ENCODE peak calls at places on chromosomes 1 and 21, in four cellular contexts. One of them, this sample, is unnamed.

GRCh38 chr1:162062542-162063015 is 6.9 kb upstream of the NOS1AP start:
- DNase-seq in dorsolateral prefrontal cortex: no peak
- DNase-seq in choroid plexus epithelial cell: peak
- DNase-seq in breast epithelium: no peak
- DNase-seq in this sample: peak

GRCh38 chr1:208292913-208293312 is 48.7 kb upstream of the PLXNA2 start:
- DNase-seq in choroid plexus epithelial cell: no peak
- DNase-seq in breast epithelium: no peak
- DNase-seq in dorsolateral prefrontal cortex: no peak
- DNase-seq in this sample: no peak

GRCh38 chr1:182616130-182617074 is 12.2 kb upstream of the RGS16 start:
- DNase-seq in dorsolateral prefrontal cortex: peak
- DNase-seq in breast epithelium: peak
- DNase-seq in choroid plexus epithelial cell: peak
- DNase-seq in this sample: peak

GRCh38 chr1:180243517-180244221 is 13.6 kb downstream of the LHX4 start:
- DNase-seq in breast epithelium: no peak
- DNase-seq in choroid plexus epithelial cell: no peak
- DNase-seq in dorsolateral prefrontal cortex: no peak
- DNase-seq in this sample: no peak

GRCh38 chr1:241125297-241125696 is 231.7 kb downstream of the RGS7 start:
- DNase-seq in breast epithelium: no peak
- DNase-seq in choroid plexus epithelial cell: no peak
- DNase-seq in dorsolateral prefrontal cortex: no peak
- DNase-seq in this sample: no peak

GRCh38 chr1:16420719-16421118 is 16.5 kb downstream of the SPATA21 start:
- DNase-seq in breast epithelium: no peak
- DNase-seq in choroid plexus epithelial cell: no peak
- DNase-seq in dorsolateral prefrontal cortex: no peak
- DNase-seq in this sample: no peak

GRCh38 chr1:231241751-231242150 is 739 bp downstream of the GNPAT start:
- DNase-seq in dorsolateral prefrontal cortex: no peak
- DNase-seq in breast epithelium: no peak
- DNase-seq in choroid plexus epithelial cell: no peak
- DNase-seq in this sample: peak

GRCh38 chr1:201488817-201489581 is 17.9 kb downstream of the CSRP1 start:
- DNase-seq in breast epithelium: no peak
- DNase-seq in dorsolateral prefrontal cortex: no peak
- DNase-seq in choroid plexus epithelial cell: peak
- DNase-seq in this sample: peak

GRCh38 chr1:82273816-82274215 is 473.1 kb downstream of the ADGRL2 start:
- DNase-seq in choroid plexus epithelial cell: peak
- DNase-seq in breast epithelium: no peak
- DNase-seq in dorsolateral prefrontal cortex: peak
- DNase-seq in this sample: no peak

GRCh38 chr1:214505134-214505533 is 46.3 kb downstream of the PTPN14 start:
- DNase-seq in breast epithelium: no peak
- DNase-seq in choroid plexus epithelial cell: no peak
- DNase-seq in dorsolateral prefrontal cortex: no peak
- DNase-seq in this sample: no peak

GRCh38 chr1:94929351-94929814 is 2.5 kb upstream of the CNN3 start:
- DNase-seq in dorsolateral prefrontal cortex: no peak
- DNase-seq in choroid plexus epithelial cell: no peak
- DNase-seq in breast epithelium: no peak
- DNase-seq in this sample: no peak

GRCh38 chr1:154446292-154446691 is 41.1 kb downstream of the IL6R start:
- DNase-seq in choroid plexus epithelial cell: peak
- DNase-seq in breast epithelium: no peak
- DNase-seq in dorsolateral prefrontal cortex: no peak
- DNase-seq in this sample: peak

GRCh38 chr1:234778215-234779159 is 168.5 kb upstream of the IRF2BP2 start:
- DNase-seq in breast epithelium: no peak
- DNase-seq in choroid plexus epithelial cell: no peak
- DNase-seq in dorsolateral prefrontal cortex: no peak
- DNase-seq in this sample: no peak

GRCh38 chr1:215530401-215530984 is 36.6 kb upstream of the KCTD3 start:
- DNase-seq in dorsolateral prefrontal cortex: no peak
- DNase-seq in choroid plexus epithelial cell: no peak
- DNase-seq in breast epithelium: no peak
- DNase-seq in this sample: no peak

GRCh38 chr1:83990734-83991133 is 8.2 kb downstream of the TTLL7 start:
- DNase-seq in breast epithelium: no peak
- DNase-seq in dorsolateral prefrontal cortex: no peak
- DNase-seq in choroid plexus epithelial cell: peak
- DNase-seq in this sample: no peak

GRCh38 chr1:12774801-12775345 is 1.3 kb downstream of the PRAMEF12 start:
- DNase-seq in breast epithelium: no peak
- DNase-seq in dorsolateral prefrontal cortex: no peak
- DNase-seq in choroid plexus epithelial cell: no peak
- DNase-seq in this sample: no peak

GRCh38 chr21:15370576-15370975 is 305.8 kb upstream of the NRIP1 start:
- DNase-seq in choroid plexus epithelial cell: no peak
- DNase-seq in dorsolateral prefrontal cortex: no peak
- DNase-seq in breast epithelium: no peak
- DNase-seq in this sample: no peak

GRCh38 chr21:29168874-29169273 is 38.4 kb downstream of the MAP3K7CL start:
- DNase-seq in breast epithelium: no peak
- DNase-seq in dorsolateral prefrontal cortex: no peak
- DNase-seq in choroid plexus epithelial cell: no peak
- DNase-seq in this sample: no peak

GRCh38 chr1:57024855-57025254 is 59.0 kb upstream of the C8B start:
- DNase-seq in choroid plexus epithelial cell: no peak
- DNase-seq in breast epithelium: no peak
- DNase-seq in dorsolateral prefrontal cortex: peak
- DNase-seq in this sample: no peak

GRCh38 chr1:67059331-67059730 is 5.4 kb upstream of the SLC35D1 start:
- DNase-seq in dorsolateral prefrontal cortex: no peak
- DNase-seq in choroid plexus epithelial cell: peak
- DNase-seq in breast epithelium: no peak
- DNase-seq in this sample: peak

GRCh38 chr1:55255901-55256300 is 40.7 kb upstream of the USP24 start:
- DNase-seq in choroid plexus epithelial cell: no peak
- DNase-seq in breast epithelium: no peak
- DNase-seq in dorsolateral prefrontal cortex: no peak
- DNase-seq in this sample: no peak

GRCh38 chr1:202204065-202204464 is 10.5 kb downstream of the LGR6 start:
- DNase-seq in choroid plexus epithelial cell: no peak
- DNase-seq in breast epithelium: no peak
- DNase-seq in dorsolateral prefrontal cortex: no peak
- DNase-seq in this sample: no peak

GRCh38 chr21:35616090-35616489 is 444.2 kb downstream of the SETD4 start:
- DNase-seq in choroid plexus epithelial cell: peak
- DNase-seq in dorsolateral prefrontal cortex: no peak
- DNase-seq in breast epithelium: no peak
- DNase-seq in this sample: peak

GRCh38 chr21:41879190-41879998 is at the start of gene PRDM15:
- DNase-seq in dorsolateral prefrontal cortex: peak
- DNase-seq in choroid plexus epithelial cell: peak
- DNase-seq in breast epithelium: peak
- DNase-seq in this sample: peak

GRCh38 chr21:44415073-44416025 is 40.0 kb upstream of the LRRC3 start:
- DNase-seq in choroid plexus epithelial cell: no peak
- DNase-seq in breast epithelium: peak
- DNase-seq in dorsolateral prefrontal cortex: no peak
- DNase-seq in this sample: no peak

GRCh38 chr1:62273953-62274352 is 45.3 kb downstream of the KANK4 start:
- DNase-seq in breast epithelium: no peak
- DNase-seq in dorsolateral prefrontal cortex: no peak
- DNase-seq in choroid plexus epithelial cell: no peak
- DNase-seq in this sample: no peak

GRCh38 chr1:165703648-165704047 is 5.3 kb upstream of the ALDH9A1 start:
- DNase-seq in dorsolateral prefrontal cortex: no peak
- DNase-seq in choroid plexus epithelial cell: no peak
- DNase-seq in breast epithelium: no peak
- DNase-seq in this sample: no peak

GRCh38 chr21:31293986-31294385 is 50.1 kb downstream of the TIAM1 start:
- DNase-seq in dorsolateral prefrontal cortex: peak
- DNase-seq in breast epithelium: no peak
- DNase-seq in choroid plexus epithelial cell: peak
- DNase-seq in this sample: peak

DNA sequence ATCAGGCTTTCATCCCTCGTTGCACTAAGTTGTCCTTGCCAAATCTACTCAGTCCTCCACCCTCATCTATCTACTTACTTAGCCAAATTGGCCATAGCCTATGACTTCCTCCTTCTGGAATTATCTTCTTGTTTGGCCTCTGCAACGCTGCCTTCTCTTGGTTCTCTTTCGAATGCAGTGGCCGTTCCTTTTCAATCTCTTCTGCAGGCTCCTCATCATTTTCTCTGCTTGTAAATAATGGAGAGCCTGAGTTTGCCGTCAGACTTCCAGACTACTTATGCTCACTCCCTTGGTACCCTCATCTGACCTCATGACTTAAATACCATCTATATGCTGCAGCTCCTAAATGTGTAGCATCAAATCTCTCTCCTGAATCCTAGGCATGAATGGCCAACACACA is 22.4 kb upstream of the SRRM1 start:
- DNase-seq in breast epithelium: no peak
- DNase-seq in dorsolateral prefrontal cortex: no peak
- DNase-seq in choroid plexus epithelial cell: no peak
- DNase-seq in this sample: no peak
- H3K4me3 ChIP-seq in breast epithelium: no peak
- H3K4me3 ChIP-seq in dorsolateral prefrontal cortex: no peak
- H3K4me3 ChIP-seq in choroid plexus epithelial cell: no peak
- H3K4me3 ChIP-seq in this sample: no peak

GRCh38 chr1:245860681-245861552 is 646.2 kb downstream of the SMYD3 start:
- DNase-seq in choroid plexus epithelial cell: peak
- DNase-seq in dorsolateral prefrontal cortex: no peak
- DNase-seq in breast epithelium: no peak
- DNase-seq in this sample: peak

GRCh38 chr1:245859510-245860114 is 647.5 kb downstream of the SMYD3 start:
- DNase-seq in breast epithelium: no peak
- DNase-seq in choroid plexus epithelial cell: no peak
- DNase-seq in dorsolateral prefrontal cortex: no peak
- DNase-seq in this sample: peak

GRCh38 chr1:245856944-245857531 is 650.0 kb downstream of the SMYD3 start:
- DNase-seq in breast epithelium: no peak
- DNase-seq in choroid plexus epithelial cell: peak
- DNase-seq in dorsolateral prefrontal cortex: no peak
- DNase-seq in this sample: peak

GRCh38 chr1:245858022-245858421 is 649.1 kb downstream of the SMYD3 start:
- DNase-seq in breast epithelium: no peak
- DNase-seq in dorsolateral prefrontal cortex: no peak
- DNase-seq in choroid plexus epithelial cell: no peak
- DNase-seq in this sample: no peak

GRCh38 chr1:245858683-245859509 is 648.2 kb downstream of the SMYD3 start:
- DNase-seq in dorsolateral prefrontal cortex: no peak
- DNase-seq in choroid plexus epithelial cell: peak
- DNase-seq in breast epithelium: no peak
- DNase-seq in this sample: peak
- TF ChIP-seq CTCF in dorsolateral prefrontal cortex: peak
- TF ChIP-seq CTCF in choroid plexus epithelial cell: peak
- TF ChIP-seq CTCF in breast epithelium: no peak
- TF ChIP-seq CTCF in this sample: peak

GRCh38 chr1:178052650-178053461 is 41.0 kb upstream of the RASAL2 start:
- DNase-seq in breast epithelium: no peak
- DNase-seq in choroid plexus epithelial cell: peak
- DNase-seq in dorsolateral prefrontal cortex: no peak
- DNase-seq in this sample: peak
- H3K4me3 ChIP-seq in breast epithelium: peak
- H3K4me3 ChIP-seq in choroid plexus epithelial cell: no peak
- H3K4me3 ChIP-seq in dorsolateral prefrontal cortex: no peak
- H3K4me3 ChIP-seq in this sample: no peak

GRCh38 chr1:73639494-73639893 is 558.5 kb downstream of the LRRIQ3 start:
- DNase-seq in dorsolateral prefrontal cortex: no peak
- DNase-seq in choroid plexus epithelial cell: no peak
- DNase-seq in breast epithelium: no peak
- DNase-seq in this sample: no peak

GRCh38 chr1:73637275-73637674 is 560.7 kb downstream of the LRRIQ3 start:
- DNase-seq in dorsolateral prefrontal cortex: no peak
- DNase-seq in choroid plexus epithelial cell: no peak
- DNase-seq in breast epithelium: no peak
- DNase-seq in this sample: no peak

DNA sequence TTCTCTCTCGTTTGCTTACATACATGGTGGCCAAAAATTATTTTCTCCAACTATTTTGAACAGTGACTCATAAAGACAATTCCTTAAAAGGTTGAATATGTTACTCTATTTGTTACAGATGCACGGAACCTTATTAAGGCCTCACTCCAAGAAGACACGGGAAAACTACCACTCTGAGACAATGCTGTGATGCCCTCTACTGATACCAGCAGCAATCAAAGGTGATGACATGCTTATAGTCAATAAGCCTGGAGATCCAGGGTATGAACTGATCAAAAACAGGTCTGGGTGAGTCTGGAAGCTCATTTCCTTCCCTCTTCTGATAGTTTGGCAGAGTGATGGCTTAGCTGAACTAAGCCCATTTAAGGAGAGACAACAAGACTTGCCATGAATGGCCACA is 563.0 kb downstream of the LRRIQ3 start:
- DNase-seq in choroid plexus epithelial cell: no peak
- DNase-seq in breast epithelium: no peak
- DNase-seq in dorsolateral prefrontal cortex: no peak
- DNase-seq in this sample: no peak
- TF ChIP-seq CTCF in choroid plexus epithelial cell: no peak
- TF ChIP-seq CTCF in breast epithelium: no peak
- TF ChIP-seq CTCF in dorsolateral prefrontal cortex: no peak
- TF ChIP-seq CTCF in this sample: no peak

DNA sequence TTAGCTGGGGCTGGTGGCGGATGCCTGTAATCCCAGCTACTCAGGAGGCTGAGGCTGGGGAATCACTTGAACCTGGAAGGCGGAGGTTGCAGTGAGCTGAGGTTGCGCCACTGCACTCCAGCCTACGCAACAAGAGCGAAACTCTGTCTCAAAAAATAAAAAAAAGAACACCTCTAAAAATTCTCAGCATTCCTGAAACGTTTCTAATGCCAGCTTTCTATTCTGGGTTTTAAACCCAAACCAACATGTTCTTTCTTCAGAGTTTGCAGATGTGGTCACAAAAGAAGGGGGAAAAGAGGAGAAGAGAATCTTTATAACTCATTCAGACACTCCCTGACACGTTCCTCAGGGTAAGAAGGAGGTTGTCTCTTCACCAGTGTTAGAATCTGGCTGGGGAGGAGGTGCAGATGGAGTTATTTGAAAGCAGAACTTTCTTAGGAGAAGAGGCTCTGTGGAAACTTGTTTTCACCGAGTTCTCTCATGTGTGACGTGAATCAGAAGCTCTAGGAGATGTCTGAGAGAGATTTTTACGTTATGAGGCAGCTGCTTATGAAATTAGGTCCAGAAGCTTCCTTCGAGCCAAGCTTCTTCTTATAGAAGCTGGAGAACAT is 17.8 kb upstream of the CNR2 start:
- DNase-seq in choroid plexus epithelial cell: peak
- DNase-seq in dorsolateral prefrontal cortex: no peak
- DNase-seq in breast epithelium: no peak
- DNase-seq in this sample: peak
- H3K4me3 ChIP-seq in choroid plexus epithelial cell: no peak
- H3K4me3 ChIP-seq in dorsolateral prefrontal cortex: no peak
- H3K4me3 ChIP-seq in breast epithelium: peak
- H3K4me3 ChIP-seq in this sample: no peak